ENCODE peak calls at places on chromosomes 6 and 20, in five cellular contexts. F, M, R, T and X are unnamed samples.

GRCh38 chr6:21601341-21601740 is 7.8 kb downstream of the SOX4 start:
- DNase-seq in M (no peak), R (no peak), F (no peak), T (no peak), X (no peak)

GRCh38 chr20:63325021-63325471 is 32.1 kb downstream of the COL20A1 start:
- DNase-seq in R (no peak), F (no peak), T (no peak), M (no peak), X (no peak)

GRCh38 chr6:111894272-111894671 is 21.0 kb upstream of the FYN start:
- DNase-seq in M (no peak), T (no peak), R (no peak), F (no peak), X (peak)

GRCh38 chr6:169158182-169158573 is 95.5 kb downstream of the THBS2 start:
- DNase-seq in T (no peak), F (no peak), M (no peak), R (no peak), X (peak)

GRCh38 chr20:44221368-44221767 is 10.8 kb upstream of the OSER1 start:
- DNase-seq in F (no peak), T (no peak), R (no peak), M (no peak), X (no peak)

GRCh38 chr6:145929037-145929633 is 35.0 kb downstream of the SHPRH start:
- DNase-seq in T (peak), R (peak), F (no peak), M (no peak), X (peak)

GRCh38 chr6:36349240-36349639 is 12.6 kb upstream of the BNIP5 start:
- DNase-seq in M (no peak), F (no peak), R (no peak), T (no peak), X (no peak)

GRCh38 chr6:2579241-2579761 is 171.4 kb downstream of the MYLK4 start:
- DNase-seq in R (no peak), F (no peak), M (no peak), T (no peak), X (no peak)

GRCh38 chr6:47321582-47321981 is 11.9 kb upstream of the TNFRSF21 start:
- DNase-seq in T (no peak), R (no peak), M (peak), F (no peak), X (no peak)

GRCh38 chr6:4270799-4271198 is 135.4 kb upstream of the ECI2 start:
- DNase-seq in T (no peak), M (no peak), R (no peak), F (no peak), X (no peak)

GRCh38 chr6:133512410-133513016 is 271.4 kb downstream of the EYA4 start:
- DNase-seq in M (peak), F (no peak), R (peak), T (peak), X (peak)

GRCh38 chr6:148407372-148407771 is 64.7 kb downstream of the SASH1 start:
- DNase-seq in T (peak), R (peak), F (no peak), M (no peak), X (peak)

GRCh38 chr20:59307270-59307669 is 6.9 kb downstream of the EDN3 start:
- DNase-seq in F (no peak), M (no peak), T (no peak), R (no peak), X (no peak)

GRCh38 chr20:3749689-3750639 is 17.5 kb downstream of the HSPA12B start:
- DNase-seq in T (no peak), M (peak), R (peak), F (no peak), X (no peak)

GRCh38 chr6:132052096-132052495 is 100.9 kb upstream of the CCN2 start:
- DNase-seq in T (no peak), R (no peak), M (no peak), F (no peak), X (no peak)

GRCh38 chr6:140579918-140580317 is 1205.5 kb upstream of the CITED2 start:
- DNase-seq in M (no peak), R (no peak), F (no peak), T (no peak), X (no peak)

GRCh38 chr6:13538084-13538483 is 36.3 kb upstream of the SIRT5 start:
- DNase-seq in M (no peak), F (no peak), T (peak), R (peak), X (peak)

GRCh38 chr20:57653910-57654309 is 33.7 kb upstream of the ZBP1 start:
- DNase-seq in T (no peak), F (no peak), M (no peak), R (no peak), X (no peak)

GRCh38 chr20:58839991-58840747 is 10.5 kb downstream of the GNAS-AS1 start:
- DNase-seq in R (no peak), F (no peak), T (no peak), M (no peak), X (no peak)

GRCh38 chr6:137430954-137431353 is 63.2 kb downstream of the OLIG3 start:
- DNase-seq in T (no peak), R (no peak), M (no peak), F (no peak), X (no peak)

GRCh38 chr6:146135167-146135566 is 106.3 kb downstream of the GRM1 start:
- DNase-seq in M (no peak), R (no peak), F (no peak), T (no peak), X (no peak)

GRCh38 chr6:158040051-158040803 is 58.6 kb downstream of the SYNJ2 start:
- DNase-seq in T (peak), R (peak), M (no peak), F (no peak), X (peak)

GRCh38 chr20:34473262-34473883 is 42.8 kb upstream of the DYNLRB1 start:
- DNase-seq in T (no peak), F (no peak), M (peak), R (peak), X (peak)

GRCh38 chr20:46217583-46217982 is 90.7 kb downstream of the CDH22 start:
- DNase-seq in M (no peak), R (no peak), T (no peak), F (no peak), X (no peak)

GRCh38 chr6:18530201-18530600 is 143.1 kb downstream of the RNF144B start:
- DNase-seq in F (no peak), M (no peak), T (no peak), R (no peak), X (no peak)

GRCh38 chr20:53915459-53916172 is 154.8 kb downstream of the BCAS1 start:
- DNase-seq in T (peak), M (peak), R (peak), F (peak), X (peak)

GRCh38 chr20:1381753-1382591 is 10.9 kb downstream of the FKBP1A start:
- DNase-seq in F (no peak), R (no peak), M (no peak), T (no peak), X (no peak)

GRCh38 chr6:137416376-137417109 is 77.7 kb downstream of the OLIG3 start:
- DNase-seq in F (no peak), R (no peak), T (no peak), M (no peak), X (peak)

GRCh38 chr6:170516783-170517616 is 36.1 kb downstream of the PSMB1 start:
- DNase-seq in F (peak), R (peak), M (peak), T (peak), X (peak)

GRCh38 chr6:144901412-144901811 is 616.3 kb downstream of the UTRN start:
- DNase-seq in T (no peak), R (no peak), F (no peak), M (no peak), X (no peak)